ENCODE peak calls at places on chromosomes 11 and 22, in six cellular contexts. V is tibial artery, F is ascending aorta, Z is esophagus squamous epithelium, D is hepatocyte, M is neuronal stem cell. A is an unnamed sample. For H3K4me1, the result is how much of the 10 kb centered on the place peaks cover.

GRCh38 chr11:10638285-10638684 is 55.3 kb downstream of the IRAG1 start:
- DNase-seq in V (peak), F (no peak), Z (no peak), D (peak), M (no peak), A (no peak)

GRCh38 chr11:97361812-97362378 is 972.1 kb downstream of the JRKL start:
- DNase-seq in V (no peak), F (no peak), Z (no peak), D (peak), M (no peak), A (no peak)

GRCh38 chr11:71311176-71311925 is 59.0 kb upstream of the SHANK2 start:
- DNase-seq in V (no peak), F (no peak), Z (no peak), D (no peak), M (no peak), A (no peak)

GRCh38 chr11:19660076-19660475 is 52.6 kb upstream of the NAV2 start:
- DNase-seq in V (no peak), F (no peak), Z (no peak), D (peak), M (no peak), A (no peak)

GRCh38 chr22:27108425-27109114 is 451.2 kb downstream of the MIAT start:
- DNase-seq in V (peak), F (peak), Z (no peak), D (peak), M (no peak), A (no peak)

GRCh38 chr11:105838668-105839403 is 183.2 kb downstream of the MSANTD4 start:
- DNase-seq in V (no peak), F (no peak), Z (no peak), D (no peak), M (no peak), A (no peak)

GRCh38 chr11:90434858-90435257 is 212.0 kb upstream of the CHORDC1 start:
- DNase-seq in V (no peak), F (no peak), Z (no peak), D (peak), M (peak), A (no peak)

GRCh38 chr11:123357990-123358827 is 71.9 kb upstream of the GRAMD1B start:
- DNase-seq in V (no peak), F (no peak), Z (no peak), D (peak), M (peak), A (no peak)

GRCh38 chr11:22558638-22559037 is 67.0 kb downstream of the FANCF start:
- DNase-seq in V (no peak), F (no peak), Z (no peak), D (no peak), M (no peak), A (no peak)

GRCh38 chr11:102449651-102450570 is 2.7 kb downstream of the TMEM123 start:
- DNase-seq in V (no peak), F (no peak), Z (no peak), D (no peak), M (no peak), A (no peak)
- H3K27ac ChIP-seq in V (peak), F (no peak), Z (no peak), D (no peak), M (no peak), A (peak)

GRCh38 chr11:43558556-43559127 is 121.9 kb upstream of the HSD17B12 start:
- DNase-seq in V (no peak), F (no peak), Z (no peak), D (no peak), M (no peak), A (no peak)

GRCh38 chr11:43558056-43558455 is 122.5 kb upstream of the HSD17B12 start:
- DNase-seq in V (no peak), F (no peak), Z (no peak), D (no peak), M (no peak), A (no peak)

GRCh38 chr11:43556892-43557291 is 123.6 kb upstream of the HSD17B12 start:
- DNase-seq in V (no peak), F (no peak), Z (no peak), D (no peak), M (no peak), A (no peak)

GRCh38 chr11:43556269-43556668 is 124.3 kb upstream of the HSD17B12 start:
- DNase-seq in V (no peak), F (no peak), Z (no peak), D (no peak), M (no peak), A (no peak)

GRCh38 chr11:43557553-43558031 is 122.9 kb upstream of the HSD17B12 start:
- DNase-seq in V (no peak), F (no peak), Z (no peak), D (no peak), M (peak), A (no peak)
- H3K4me1 ChIP-seq in V (under half), F (under half), Z (under half), D (under half), M (under half), A (under half)

GRCh38 chr11:128247235-128247594 is 340.1 kb downstream of the ETS1 start:
- DNase-seq in V (no peak), F (no peak), Z (no peak), D (no peak), M (no peak), A (no peak)
- H3K27ac ChIP-seq in V (no peak), F (no peak), Z (no peak), D (peak), M (no peak), A (no peak)

GRCh38 chr11:94793822-94794221 is 25.7 kb downstream of the AMOTL1 start:
- DNase-seq in V (no peak), F (no peak), Z (no peak), D (no peak), M (no peak), A (no peak)

GRCh38 chr11:94791216-94791889 is 23.2 kb downstream of the AMOTL1 start:
- DNase-seq in V (no peak), F (no peak), Z (no peak), D (no peak), M (no peak), A (no peak)

GRCh38 chr11:94793002-94793401 is 24.8 kb downstream of the AMOTL1 start:
- DNase-seq in V (no peak), F (no peak), Z (no peak), D (no peak), M (no peak), A (no peak)

GRCh38 chr11:94790771-94791180 is 22.6 kb downstream of the AMOTL1 start:
- DNase-seq in V (no peak), F (no peak), Z (no peak), D (no peak), M (no peak), A (no peak)

DNA sequence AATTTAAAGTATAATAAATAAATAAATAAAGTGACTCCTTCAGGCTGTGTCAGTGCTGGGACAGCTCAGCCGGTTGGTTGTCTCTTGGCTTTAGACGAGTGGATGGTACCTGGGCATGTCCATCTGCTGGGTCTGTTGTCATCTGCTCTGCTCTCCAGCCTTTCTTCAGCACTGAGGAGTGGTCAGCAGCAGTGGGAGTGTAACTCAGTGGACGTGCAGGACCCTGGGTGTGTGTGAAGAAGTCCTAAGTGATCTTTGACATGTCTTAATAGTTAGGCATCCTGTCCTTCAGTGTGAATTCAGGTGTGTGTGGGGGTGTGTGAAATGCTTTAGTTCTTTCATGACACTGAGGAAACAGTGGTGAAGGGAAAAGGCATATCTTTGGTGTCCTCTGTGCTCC is 24.3 kb downstream of the AMOTL1 start:
- DNase-seq in V (no peak), F (no peak), Z (no peak), D (no peak), M (no peak), A (no peak)
- H3K4me1 ChIP-seq in V (half or more), F (under half), Z (half or more), D (half or more), M (under half), A (under half)

GRCh38 chr11:128628343-128628673 is 41.0 kb upstream of the ETS1 start:
- DNase-seq in V (no peak), F (no peak), Z (no peak), D (no peak), M (no peak), A (no peak)
- H3K27ac ChIP-seq in V (no peak), F (no peak), Z (no peak), D (no peak), M (no peak), A (peak)

A was measured in OCI-LY7.